ENCODE peak calls at places on chromosomes 2 and 18, in four cellular contexts. I is KG1; T is ELR; P is activated CD8-positive, alpha-beta memory T cell treated with anti-CD3 and anti-CD28 coated beads, Interleukin-2, amount 50 U/mL, for 48 hours. L is an unnamed sample.

GRCh38 chr2:239724851-239725550 is 300.1 kb downstream of the NDUFA10 start:
- DNase-seq in I (no peak), T (no peak), P (no peak), L (no peak)

GRCh38 chr2:55163258-55163657 is 68.8 kb downstream of the CLHC1 start:
- DNase-seq in T (peak; percentile 66), I (no peak), P (no peak), L (peak; percentile 70)

GRCh38 chr2:28747714-28748113 is 3.9 kb upstream of the PPP1CB start:
- DNase-seq in T (no peak), I (no peak), P (no peak), L (no peak)

GRCh38 chr2:156728328-156728727 is 292.1 kb downstream of the GPD2 start:
- DNase-seq in I (no peak), P (no peak), T (no peak), L (no peak)

GRCh38 chr2:203886579-203887230 is 19.1 kb downstream of the CTLA4 start:
- DNase-seq in P (no peak), I (no peak), T (no peak), L (no peak)

GRCh38 chr2:40283111-40283909 is 168.6 kb downstream of the SLC8A1 start:
- DNase-seq in P (no peak), T (no peak), I (no peak), L (no peak)

GRCh38 chr2:85173909-85174308 is 40.7 kb downstream of the TCF7L1 start:
- DNase-seq in T (no peak), I (no peak), P (no peak), L (no peak)

GRCh38 chr2:16713011-16713423 is 47.4 kb upstream of the CYRIA start:
- DNase-seq in I (no peak), P (no peak), T (no peak), L (peak; percentile 11)

GRCh38 chr2:710867-711266 is 33.7 kb upstream of the TMEM18 start:
- DNase-seq in P (no peak), I (no peak), T (no peak), L (no peak)

GRCh38 chr2:142769761-142770160 is 107.7 kb upstream of the KYNU start:
- DNase-seq in P (no peak), T (peak; percentile 33), I (no peak), L (no peak)

GRCh38 chr18:12246849-12247808 is 7.0 kb upstream of the CIDEA start:
- DNase-seq in I (no peak), P (no peak), T (peak; percentile 29), L (no peak)

GRCh38 chr18:57837917-57838548 is 34.9 kb upstream of the ATP8B1 start:
- DNase-seq in P (peak; percentile 64), I (no peak), T (no peak), L (no peak)

L was measured in globus pallidus.